ENCODE peak calls at places on chromosome 1, in seven cellular contexts. K, P, U, V, X, M and Z are unnamed samples.

GRCh38 chr1:41447995-41448770 is 36.3 kb downstream of the EDN2 start:
- DNase-seq in K (no peak), P (no peak), U (no peak), M (no peak), V (no peak), X (no peak), Z (peak; percentile 55)

GRCh38 chr1:115160728-115161127 is 71.4 kb upstream of the TSPAN2 start:
- DNase-seq in M (no peak), V (no peak), P (no peak), U (peak; percentile 68), X (peak; percentile 23), K (no peak), Z (no peak)

GRCh38 chr1:238364214-238364892 is 473.6 kb upstream of the ZP4 start:
- DNase-seq in U (no peak), X (no peak), V (no peak), M (no peak), K (no peak), P (no peak), Z (no peak)

GRCh38 chr1:154405762-154406571 is 824 bp downstream of the IL6R start:
- DNase-seq in V (peak; percentile 33), U (peak; percentile 54), X (peak; percentile 40), P (peak; percentile 78), M (peak; percentile 66), K (no peak), Z (peak; percentile 73)

GRCh38 chr1:24886241-24886640 is 43.8 kb downstream of the RUNX3 start:
- DNase-seq in K (no peak), U (no peak), V (no peak), P (no peak), X (no peak), M (no peak), Z (no peak)

GRCh38 chr1:27109103-27109822 is 45.7 kb downstream of the SLC9A1 start:
- DNase-seq in U (no peak), P (peak; percentile 45), M (no peak), X (no peak), K (no peak), V (peak; percentile 33), Z (peak; percentile 22)

GRCh38 chr1:35650416-35650815 is 9.1 kb upstream of the PSMB2 start:
- DNase-seq in M (no peak), X (no peak), K (no peak), V (no peak), U (no peak), P (no peak), Z (no peak)

GRCh38 chr1:30518186-30518585 is 205.2 kb downstream of the MATN1 start:
- DNase-seq in P (no peak), K (no peak), X (no peak), U (no peak), M (no peak), V (no peak), Z (no peak)

GRCh38 chr1:234708700-234709395 is 98.9 kb upstream of the IRF2BP2 start:
- DNase-seq in M (no peak), K (no peak), X (no peak), P (no peak), V (no peak), U (no peak), Z (peak; percentile 41)

GRCh38 chr1:110556471-110556807 is 37.5 kb upstream of the KCNA10 start:
- DNase-seq in M (no peak), U (no peak), X (no peak), P (no peak), V (no peak), K (no peak), Z (no peak)

GRCh38 chr1:39128126-39128525 is 76.4 kb upstream of the MACF1 start:
- DNase-seq in P (no peak), V (no peak), M (no peak), K (no peak), X (no peak), U (no peak), Z (no peak)

GRCh38 chr1:245693116-245693515 is 538.3 kb downstream of the KIF26B start:
- DNase-seq in P (no peak), M (no peak), K (no peak), U (no peak), X (no peak), V (no peak), Z (no peak)